ENCODE peak calls at places on chromosome 11, in six cellular contexts. P is GM12891, J is HepG2, F is H1, W is GM12878, X is K562. E is an unnamed sample.

GRCh38 chr11:134346101-134346975 is 14.6 kb downstream of the GLB1L2 start:
- DNase-seq in F (peak), P (no peak), W (no peak), J (no peak), X (no peak), E (no peak)

GRCh38 chr11:22539851-22540376 is 85.7 kb downstream of the FANCF start:
- DNase-seq in P (no peak), F (no peak), J (peak), X (no peak), W (no peak), E (no peak)

GRCh38 chr11:111913997-111914396 is 1.5 kb downstream of the HSPB2 start:
- DNase-seq in W (no peak), F (no peak), J (peak), X (no peak), P (no peak), E (no peak)

GRCh38 chr11:103322861-103323260 is 213.6 kb downstream of the DYNC2H1 start:
- DNase-seq in J (no peak), X (no peak), P (no peak), F (no peak), W (no peak), E (no peak)

GRCh38 chr11:118448294-118448693 is 12.0 kb downstream of the KMT2A start:
- DNase-seq in F (no peak), J (no peak), X (no peak), W (peak), P (peak), E (peak)

GRCh38 chr11:134037093-134037908 is 31.6 kb upstream of the JAM3 start:
- DNase-seq in W (peak), J (no peak), P (peak), X (peak), F (peak), E (no peak)

GRCh38 chr11:100684101-100685065 is 2.7 kb upstream of the ARHGAP42 start:
- DNase-seq in J (peak), X (no peak), F (no peak), W (no peak), P (no peak), E (no peak)

GRCh38 chr11:126051117-126051516 is 11.5 kb downstream of the CDON start:
- DNase-seq in F (no peak), X (no peak), J (no peak), P (no peak), W (no peak), E (no peak)

GRCh38 chr11:34773826-34774225 is 142.4 kb downstream of the APIP start:
- DNase-seq in W (no peak), F (no peak), X (no peak), P (no peak), J (no peak), E (no peak)

GRCh38 chr11:44301856-44302231 is 8.1 kb downstream of the ALX4 start:
- DNase-seq in W (no peak), J (no peak), F (no peak), P (no peak), X (peak), E (no peak)

GRCh38 chr11:65863889-65864757 is 3.9 kb downstream of the MUS81 start:
- DNase-seq in X (no peak), W (no peak), J (no peak), P (no peak), F (no peak), E (no peak)

GRCh38 chr11:45071232-45071631 is 75.2 kb upstream of the PRDM11 start:
- DNase-seq in J (no peak), F (no peak), W (no peak), X (no peak), P (no peak), E (no peak)

GRCh38 chr11:126132319-126132718 is 69.7 kb upstream of the CDON start:
- DNase-seq in W (no peak), F (no peak), X (no peak), J (no peak), P (no peak), E (no peak)

GRCh38 chr11:7677071-7677470 is 3.8 kb upstream of the CYB5R2 start:
- DNase-seq in X (no peak), J (no peak), F (no peak), P (no peak), W (no peak), E (no peak)

GRCh38 chr11:128180446-128181089 is 406.8 kb downstream of the ETS1 start:
- DNase-seq in J (no peak), P (no peak), F (no peak), W (no peak), X (no peak), E (no peak)

GRCh38 chr11:130904380-130904779 is 11.9 kb downstream of the SNX19 start:
- DNase-seq in W (no peak), X (no peak), P (no peak), F (no peak), J (no peak), E (no peak)

GRCh38 chr11:84757711-84758110 is 869.4 kb downstream of the DLG2 start:
- DNase-seq in X (no peak), P (no peak), J (no peak), W (no peak), F (no peak), E (no peak)

GRCh38 chr11:69116671-69117070 is 39.1 kb upstream of the SMIM38 start:
- DNase-seq in F (no peak), J (no peak), W (no peak), P (no peak), X (no peak), E (no peak)

GRCh38 chr11:68582416-68583046 is 101.8 kb upstream of the GAL start:
- DNase-seq in P (no peak), W (no peak), X (no peak), F (no peak), J (no peak), E (no peak)

GRCh38 chr11:60924110-60924905 is at the start of gene TMEM132A:
- DNase-seq in P (peak), F (peak), W (no peak), X (peak), J (peak), E (peak)

GRCh38 chr11:34668583-34669053 is 47.7 kb downstream of the EHF start:
- DNase-seq in W (no peak), J (no peak), X (no peak), P (no peak), F (no peak), E (no peak)

GRCh38 chr11:133082851-133083488 is 449.3 kb downstream of the OPCML start:
- DNase-seq in J (peak), P (peak), W (no peak), F (peak), X (peak), E (peak)

GRCh38 chr11:17600316-17601205 is 53.5 kb downstream of the OTOG start:
- DNase-seq in X (no peak), P (no peak), F (no peak), W (no peak), J (no peak), E (no peak)

GRCh38 chr11:27783701-27784355 is 83.6 kb upstream of the BDNF start:
- DNase-seq in X (no peak), J (no peak), F (no peak), P (no peak), W (no peak), E (no peak)

GRCh38 chr11:108647387-108647700 is 17.5 kb upstream of the DDX10 start:
- DNase-seq in J (no peak), P (no peak), W (no peak), X (no peak), F (no peak), E (no peak)

GRCh38 chr11:76444384-76445121 is at the start of gene EMSY:
- DNase-seq in J (peak), X (peak), W (peak), P (peak), F (peak), E (peak)

GRCh38 chr11:75242722-75243600 is 2.4 kb downstream of the TPBGL start:
- DNase-seq in J (no peak), P (no peak), X (no peak), W (no peak), F (no peak), E (no peak)

GRCh38 chr11:44270403-44271192 is 39.3 kb downstream of the ALX4 start:
- DNase-seq in W (no peak), X (peak), P (no peak), F (no peak), J (no peak), E (no peak)

GRCh38 chr11:101211407-101211975 is 81.9 kb upstream of the PGR start:
- DNase-seq in P (no peak), J (no peak), F (no peak), W (no peak), X (no peak), E (no peak)

GRCh38 chr11:18384157-18384641 is 10.2 kb upstream of the LDHA start:
- DNase-seq in F (no peak), W (peak), J (peak), P (no peak), X (peak), E (no peak)

GRCh38 chr11:57763568-57763967 is 2.0 kb downstream of the CTNND1 start:
- DNase-seq in J (peak), P (no peak), X (peak), F (no peak), W (no peak), E (no peak)

GRCh38 chr11:122422707-122423106 is 232.8 kb upstream of the UBASH3B start:
- DNase-seq in W (no peak), X (no peak), J (no peak), F (no peak), P (no peak), E (no peak)

DNA sequence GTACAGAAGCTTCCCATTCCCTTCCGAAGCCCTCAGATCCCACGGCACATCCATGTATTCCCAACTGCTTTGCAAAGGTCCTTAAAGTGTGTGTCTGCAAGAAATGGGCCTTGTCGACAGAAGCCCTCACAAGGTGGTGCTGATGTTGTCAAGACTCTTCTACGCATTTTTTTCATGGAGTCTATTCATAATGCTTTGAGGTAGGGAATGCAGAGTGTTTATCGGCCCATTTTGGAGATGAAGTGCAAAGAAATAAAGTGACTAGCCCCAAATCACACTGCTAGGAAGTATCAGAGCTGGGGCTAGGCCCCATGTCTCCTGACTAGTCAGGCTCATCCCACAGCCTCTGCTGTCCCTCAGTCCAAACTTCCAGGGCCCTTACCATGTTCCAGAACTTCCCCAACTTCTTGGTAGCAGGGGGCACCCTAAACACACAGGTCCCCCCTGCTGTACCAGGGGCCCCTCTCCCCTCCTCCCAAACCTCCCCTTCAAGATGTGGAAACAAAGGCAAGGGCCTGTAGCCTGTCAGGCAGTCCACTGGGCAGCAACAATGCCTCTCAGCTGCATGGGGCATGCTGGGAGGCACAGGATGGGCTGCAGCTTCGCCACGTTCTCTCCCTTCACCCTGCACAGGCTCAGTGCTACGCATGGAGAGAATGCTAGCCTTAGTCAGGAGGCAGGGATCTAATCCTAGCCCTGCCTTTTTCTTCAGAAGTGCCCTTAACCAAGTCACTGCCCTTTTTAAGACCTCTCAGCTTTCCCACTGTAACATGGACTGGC is 7.8 kb downstream of the IL18BP start:
- DNase-seq in F (no peak), W (no peak), J (no peak), P (no peak), X (no peak), E (no peak)
- TF ChIP-seq POLR2A in F (peak), W (peak), J (no peak), P (peak), X (peak), E (no peak)

DNA sequence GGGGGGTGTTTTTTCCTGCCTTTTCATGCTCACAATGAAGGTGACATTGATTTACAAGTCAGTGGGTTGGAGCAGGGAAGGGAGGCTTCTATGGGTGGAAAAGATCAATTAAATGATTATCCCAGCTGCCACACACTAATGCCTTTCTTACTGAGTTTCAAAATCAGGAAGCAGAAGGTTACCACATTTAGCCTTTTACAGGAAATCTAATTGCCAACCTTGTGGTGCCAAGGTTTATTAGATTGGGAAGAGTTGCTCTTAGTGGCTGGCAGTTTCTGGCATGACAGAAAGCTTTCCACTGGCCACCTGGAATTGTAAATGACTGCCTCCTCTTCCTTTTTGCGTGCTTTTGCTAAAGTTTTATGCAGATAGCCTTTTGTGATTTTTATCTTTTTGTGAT is 98.8 kb downstream of the NAV2 start:
- DNase-seq in J (no peak), F (no peak), P (no peak), W (no peak), X (no peak), E (no peak)
- TF ChIP-seq TAF1 in J (no peak), F (no peak), P (no peak), W (no peak), X (no peak), E (no peak)

GRCh38 chr11:12088047-12088481 is 22.3 kb upstream of the MICAL2 start:
- DNase-seq in F (no peak), X (peak), J (no peak), W (no peak), P (no peak), E (no peak)

GRCh38 chr11:12086271-12087074 is 23.9 kb upstream of the MICAL2 start:
- DNase-seq in P (no peak), X (no peak), J (peak), F (no peak), W (no peak), E (no peak)

GRCh38 chr11:12088531-12088930 is 21.9 kb upstream of the MICAL2 start:
- DNase-seq in X (no peak), J (no peak), W (no peak), F (no peak), P (no peak), E (no peak)

GRCh38 chr11:12085371-12086251 is 24.8 kb upstream of the MICAL2 start:
- DNase-seq in P (no peak), W (no peak), X (no peak), J (peak), F (no peak), E (no peak)

GRCh38 chr11:12087075-12087775 is 23.2 kb upstream of the MICAL2 start:
- DNase-seq in W (no peak), J (no peak), F (no peak), P (no peak), X (no peak), E (no peak)
- TF ChIP-seq POLR2A in W (no peak), J (no peak), F (no peak), P (no peak), X (no peak), E (no peak)

GRCh38 chr11:2355000-2355644 is 22.0 kb upstream of the CD81 start:
- DNase-seq in X (no peak), J (no peak), W (no peak), P (no peak), F (no peak), E (no peak)
- TF ChIP-seq TAF1 in X (no peak), J (no peak), W (no peak), P (no peak), F (no peak), E (no peak)

DNA sequence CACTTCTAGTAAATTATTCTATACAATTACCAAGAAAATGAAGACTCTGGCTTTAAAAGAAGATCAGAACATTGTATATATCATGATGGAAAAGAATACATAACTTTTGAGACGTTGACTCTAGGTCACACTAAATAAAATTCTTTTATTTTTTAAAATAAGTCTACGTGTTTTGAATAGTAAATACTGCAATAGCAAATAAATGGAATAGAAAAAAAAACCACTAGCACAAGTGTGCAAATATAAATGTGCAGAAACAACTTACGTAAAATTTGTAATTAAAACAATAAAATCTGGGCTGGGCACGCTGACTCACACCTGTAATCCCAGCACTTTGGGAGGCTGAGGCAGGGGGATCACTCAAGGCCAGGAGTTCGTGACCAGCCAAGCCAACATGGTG is 17.9 kb downstream of the SIK3 start:
- DNase-seq in F (no peak), W (no peak), P (no peak), J (no peak), X (no peak), E (no peak)
- TF ChIP-seq POLR2A in F (no peak), W (no peak), P (no peak), J (no peak), X (no peak), E (no peak)

E was measured in GM12892.